ENCODE peak calls at places on chromosomes 4 and X, in seven cellular contexts. A is H1, G is B cell, Q is cardiac muscle cell, C is MCF 10A, F is mammary epithelial cell, B is AG04450. U is an unnamed sample.
A peak's percentile ranks its signal among the peaks of the same experiment; 100 is the strongest.

GRCh38 chr4:15106417-15106816 is 104.1 kb downstream of the CPEB2 start:
- DNase-seq in A (no peak), G (no peak), Q (no peak), C (no peak), F (no peak), B (no peak), U (no peak)

GRCh38 chr4:85508654-85509053 is 33.7 kb downstream of the ARHGAP24 start:
- DNase-seq in A (no peak), G (no peak), Q (no peak), C (no peak), F (no peak), B (no peak), U (no peak)

GRCh38 chrX:120426599-120426998 is 42.5 kb downstream of the LAMP2 start:
- DNase-seq in A (no peak), G (no peak), Q (no peak), C (no peak), F (peak; percentile 52), B (no peak), U (no peak)

GRCh38 chr4:152643153-152644035 is 36.4 kb downstream of the TMEM154 start:
- DNase-seq in A (no peak), G (peak; percentile 76), Q (peak; percentile 46), C (no peak), F (no peak), B (no peak), U (peak; percentile 66)

GRCh38 chrX:48492293-48492910 is 16.4 kb upstream of the PORCN start:
- DNase-seq in A (no peak), G (no peak), Q (no peak), C (peak; percentile 36), F (no peak), B (no peak), U (no peak)

GRCh38 chr4:111847256-111848108 is 297.8 kb upstream of the FAM241A start:
- DNase-seq in A (no peak), G (no peak), Q (peak; percentile 2), C (peak; percentile 32), F (no peak), B (no peak), U (no peak)

GRCh38 chrX:13692771-13693231 is 3.9 kb downstream of the RAB9A start:
- DNase-seq in A (no peak), G (no peak), Q (no peak), C (no peak), F (no peak), B (no peak), U (no peak)

GRCh38 chr4:131248314-131248713 is 1900.8 kb upstream of the PCDH10 start:
- DNase-seq in A (no peak), G (no peak), Q (no peak), C (no peak), F (no peak), B (no peak), U (no peak)

GRCh38 chrX:40065291-40066046 is 32.3 kb downstream of the BCOR start:
- DNase-seq in A (no peak), G (no peak), Q (no peak), C (no peak), F (no peak), B (no peak), U (no peak)

GRCh38 chr4:119656342-119656741 is 27.7 kb upstream of the PDE5A start:
- DNase-seq in A (no peak), G (no peak), Q (no peak), C (no peak), F (no peak), B (no peak), U (no peak)

GRCh38 chr4:723706-724105 is 18.1 kb downstream of the PCGF3 start:
- DNase-seq in A (no peak), G (no peak), Q (no peak), C (no peak), F (no peak), B (no peak), U (no peak)

GRCh38 chr4:161466321-161466720 is 697.5 kb downstream of the FSTL5 start:
- DNase-seq in A (no peak), G (no peak), Q (no peak), C (no peak), F (no peak), B (no peak), U (no peak)

GRCh38 chr4:88672987-88673386 is 24.6 kb downstream of the NAP1L5 start:
- DNase-seq in A (peak; percentile 55), G (peak; percentile 7), Q (peak; percentile 64), C (peak; percentile 33), F (peak; percentile 10), B (no peak), U (peak; percentile 10)

GRCh38 chr4:14379148-14379547 is 623.1 kb upstream of the CPEB2 start:
- DNase-seq in A (no peak), G (no peak), Q (no peak), C (no peak), F (peak; percentile 18), B (no peak), U (no peak)

GRCh38 chrX:134167804-134168203 is 69.2 kb upstream of the CCDC160 start:
- DNase-seq in A (no peak), G (no peak), Q (no peak), C (no peak), F (no peak), B (no peak), U (no peak)

GRCh38 chr4:2742823-2743517 is 13.2 kb downstream of the TNIP2 start:
- DNase-seq in A (no peak), G (no peak), Q (no peak), C (no peak), F (no peak), B (no peak), U (no peak)

GRCh38 chrX:84188320-84188834 is 378 bp upstream of the RPS6KA6 start:
- DNase-seq in A (peak; percentile 53), G (peak; percentile 55), Q (peak; percentile 61), C (no peak), F (peak; percentile 14), B (peak; percentile 26), U (peak; percentile 74)

GRCh38 chr4:3418029-3418762 is 23.6 kb upstream of the HGFAC start:
- DNase-seq in A (no peak), G (no peak), Q (no peak), C (no peak), F (no peak), B (no peak), U (no peak)

GRCh38 chr4:183716302-183716701 is 57.2 kb downstream of the TRAPPC11 start:
- DNase-seq in A (no peak), G (no peak), Q (no peak), C (no peak), F (no peak), B (no peak), U (no peak)

GRCh38 chrX:68823413-68824151 is 5.2 kb upstream of the EFNB1 start:
- DNase-seq in A (no peak), G (no peak), Q (no peak), C (no peak), F (no peak), B (no peak), U (no peak)

GRCh38 chrX:130909469-130910136 is 6.6 kb upstream of the ENOX2 start:
- DNase-seq in A (no peak), G (no peak), Q (no peak), C (no peak), F (no peak), B (no peak), U (no peak)

GRCh38 chr4:101865501-101866062 is 75.1 kb downstream of the BANK1 start:
- DNase-seq in A (no peak), G (no peak), Q (no peak), C (no peak), F (peak; percentile 28), B (no peak), U (no peak)

GRCh38 chr4:146379744-146380143 is 142.0 kb downstream of the SLC10A7 start:
- DNase-seq in A (no peak), G (no peak), Q (peak; percentile 15), C (no peak), F (peak; percentile 32), B (no peak), U (no peak)
- TF ChIP-seq CTCF in A (no peak), G (no peak), Q (no peak), C (no peak), F (no peak), B (no peak), U (no peak)

GRCh38 chr4:47705326-47705981 is 132.4 kb downstream of the CORIN start:
- DNase-seq in A (no peak), G (no peak), Q (peak; percentile 48), C (peak; percentile 32), F (no peak), B (no peak), U (peak; percentile 23)

GRCh38 chr4:47703008-47703407 is 134.9 kb downstream of the CORIN start:
- DNase-seq in A (no peak), G (no peak), Q (no peak), C (no peak), F (no peak), B (no peak), U (no peak)

GRCh38 chr4:47701286-47701685 is 136.6 kb downstream of the CORIN start:
- DNase-seq in A (no peak), G (no peak), Q (no peak), C (no peak), F (no peak), B (no peak), U (no peak)

GRCh38 chr4:47703964-47704363 is 133.9 kb downstream of the CORIN start:
- DNase-seq in A (no peak), G (no peak), Q (no peak), C (no peak), F (no peak), B (no peak), U (no peak)

GRCh38 chr4:47704693-47705325 is 133.1 kb downstream of the CORIN start:
- DNase-seq in A (no peak), G (peak; percentile 6), Q (peak; percentile 60), C (peak; percentile 28), F (no peak), B (peak; percentile 7), U (peak; percentile 25)
- TF ChIP-seq CTCF in A (peak; percentile 83), G (no peak), Q (peak; percentile 50), C (peak; percentile 46), F (no peak), B (peak; percentile 47), U (peak; percentile 59)

DNA sequence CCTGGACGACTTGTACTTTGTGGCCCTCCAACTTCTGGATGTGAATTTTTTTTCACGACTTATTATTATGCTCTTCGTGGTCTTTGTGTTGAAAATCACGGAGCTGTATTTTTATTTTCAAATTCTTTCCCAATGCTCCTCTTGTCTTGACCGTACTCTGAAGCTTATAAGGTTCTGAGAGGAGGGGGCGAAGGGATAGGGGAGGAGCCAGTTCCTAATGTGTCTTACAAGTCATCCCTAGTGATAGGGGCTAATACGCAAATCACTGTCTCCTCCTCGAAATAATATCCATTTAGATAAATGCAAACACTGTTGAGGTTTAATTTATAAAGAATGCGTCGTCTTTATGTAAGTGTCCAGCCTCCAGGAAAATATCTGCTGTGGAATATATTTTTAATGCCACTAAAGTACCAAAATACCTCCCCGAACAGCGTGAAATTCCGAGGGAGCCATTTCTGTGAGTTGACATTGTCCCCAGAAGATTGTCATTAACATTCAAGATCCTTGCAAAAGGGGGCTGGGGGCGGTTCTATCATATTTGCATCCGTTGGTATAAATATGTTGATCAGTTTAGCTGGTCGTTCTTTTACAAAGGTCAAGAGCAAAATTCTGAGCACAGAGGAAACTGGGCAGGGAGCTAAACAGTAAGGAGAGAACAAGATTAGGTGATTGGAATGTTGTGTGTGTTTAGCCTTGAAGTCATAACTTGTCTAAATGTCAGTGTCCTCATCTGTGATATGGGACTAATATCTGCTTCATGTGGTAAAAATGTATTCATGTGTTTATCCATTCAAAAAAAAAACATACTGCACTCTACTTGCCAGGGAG is 3.7 kb upstream of the FAT1 start:
- DNase-seq in A (no peak), G (no peak), Q (no peak), C (peak; percentile 29), F (no peak), B (no peak), U (no peak)
- TF ChIP-seq CTCF in A (no peak), G (no peak), Q (no peak), C (no peak), F (no peak), B (no peak), U (no peak)

GRCh38 chr4:7721984-7722551 is 217.6 kb downstream of the AFAP1 start:
- DNase-seq in A (no peak), G (no peak), Q (peak; percentile 37), C (peak; percentile 28), F (no peak), B (no peak), U (no peak)
- TF ChIP-seq CTCF in A (peak; percentile 14), G (no peak), Q (peak; percentile 48), C (no peak), F (no peak), B (peak; percentile 23), U (peak; percentile 25)